ENCODE peak calls at places on chromosome 13, in seven cellular contexts. C is WTC11, H is H54, G is left lung, Q is GM20000, Z is endothelial cell, K is M059J. V is an unnamed sample.

GRCh38 chr13:93982189-93982918 is 497.1 kb downstream of the DCT start:
- DNase-seq in C (no peak), Q (no peak), G (no peak), H (no peak), Z (no peak), K (no peak), V (no peak)

GRCh38 chr13:35731471-35731870 is 255.0 kb upstream of the MAB21L1 start:
- DNase-seq in H (no peak), K (no peak), Z (no peak), Q (no peak), C (no peak), G (no peak), V (no peak)

GRCh38 chr13:24541127-24541475 is 28.5 kb upstream of the PARP4 start:
- DNase-seq in Q (peak), Z (peak), C (no peak), G (no peak), K (no peak), H (no peak), V (no peak)

GRCh38 chr13:24878340-24878739 is 114.4 kb downstream of the RNF17 start:
- DNase-seq in Q (no peak), K (no peak), C (no peak), H (no peak), G (no peak), Z (no peak), V (no peak)

GRCh38 chr13:37277435-37278144 is 172.1 kb upstream of the CSNK1A1L start:
- DNase-seq in C (no peak), K (peak), H (no peak), G (no peak), Q (no peak), Z (no peak), V (peak)

GRCh38 chr13:59960683-59961082 is 203.0 kb downstream of the DIAPH3 start:
- DNase-seq in H (no peak), Q (no peak), K (no peak), Z (no peak), C (no peak), G (no peak), V (no peak)

GRCh38 chr13:41837668-41838067 is 123.2 kb downstream of the VWA8 start:
- DNase-seq in C (no peak), H (no peak), Z (no peak), G (no peak), K (no peak), Q (no peak), V (no peak)

GRCh38 chr13:74978596-74978995 is 503.4 kb downstream of the TBC1D4 start:
- DNase-seq in K (peak), C (no peak), G (no peak), Q (no peak), Z (no peak), H (no peak), V (no peak)

GRCh38 chr13:52615817-52616216 is 26.4 kb upstream of the HNRNPA1L2 start:
- DNase-seq in G (no peak), Q (peak), H (no peak), K (peak), Z (no peak), C (no peak), V (no peak)

GRCh38 chr13:96075953-96076543 is 13.9 kb upstream of the HS6ST3 start:
- DNase-seq in C (no peak), K (peak), Q (no peak), G (no peak), Z (no peak), H (no peak), V (no peak)

V was measured in HT1080.